ENCODE peak calls at places on chromosome X, in four cellular contexts. S is WERI-Rb-1, O is left ventricle myocardium inferior, D is heart right ventricle. E is an unnamed sample. For H3K36me3 and H3K9me3, the result is how much of the 10 kb centered on the place peaks cover.

GRCh38 chrX:17854521-17854920 is 6.6 kb downstream of the RAI2 start:
- DNase-seq in D (no peak), O (no peak), S (no peak), E (no peak)

GRCh38 chrX:109858602-109859341 is 125.7 kb upstream of the ACSL4 start:
- DNase-seq in O (no peak), S (no peak), D (no peak), E (no peak)

GRCh38 chrX:78527263-78527662 is 131.9 kb downstream of the RTL3 start:
- DNase-seq in D (no peak), S (no peak), O (no peak), E (no peak)

GRCh38 chrX:65677954-65678469 is 10.6 kb downstream of the MSN start:
- DNase-seq in D (no peak), S (no peak), O (no peak), E (no peak)

GRCh38 chrX:15522464-15522863 is 21.9 kb downstream of the BMX start:
- DNase-seq in S (no peak), D (no peak), O (no peak), E (no peak)

GRCh38 chrX:95640226-95640625 is 1044.4 kb upstream of the DIAPH2 start:
- DNase-seq in D (no peak), S (no peak), O (no peak), E (no peak)

GRCh38 chrX:147550217-147550616 is 361.5 kb upstream of the FMR1 start:
- DNase-seq in O (no peak), D (no peak), S (peak), E (no peak)

GRCh38 chrX:154979671-154980070 is 42.9 kb downstream of the F8 start:
- DNase-seq in O (no peak), S (no peak), D (no peak), E (no peak)

GRCh38 chrX:139892512-139892911 is 40.3 kb downstream of the ATP11C start:
- DNase-seq in S (no peak), D (no peak), O (no peak), E (no peak)

GRCh38 chrX:3697220-3697684 is 16.2 kb downstream of the PRKX start:
- DNase-seq in O (no peak), D (no peak), S (no peak), E (peak)

GRCh38 chrX:3699841-3700381 is 13.5 kb downstream of the PRKX start:
- DNase-seq in D (no peak), O (no peak), S (no peak), E (no peak)

DNA sequence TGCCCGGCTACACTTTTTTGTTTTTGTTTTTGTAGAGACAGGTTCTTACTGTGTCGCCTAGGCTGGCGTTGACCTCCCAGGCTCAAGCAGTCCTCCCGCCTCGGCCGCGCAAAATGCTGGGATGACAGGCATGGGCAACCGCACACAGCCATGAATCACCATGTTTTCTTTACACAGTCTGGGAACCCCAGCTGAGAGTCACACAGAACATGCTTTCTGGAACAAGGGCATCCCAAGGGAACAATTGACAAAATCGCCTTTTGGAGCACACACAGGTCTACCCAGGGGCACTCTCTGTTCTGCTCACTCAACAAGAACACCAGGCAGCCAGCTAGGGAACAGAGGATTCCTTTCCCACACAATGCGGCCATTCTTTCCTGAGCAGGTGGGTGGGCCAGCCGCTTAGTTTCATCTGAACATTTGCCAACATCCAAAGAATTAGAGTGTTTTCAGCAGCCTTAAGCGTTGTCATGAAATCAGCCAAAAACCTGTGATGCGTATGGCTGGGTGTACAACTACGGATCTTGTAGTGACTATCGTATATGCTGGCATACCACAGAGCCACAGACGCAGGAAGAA is 15.7 kb downstream of the PRKX start:
- DNase-seq in O (peak), S (no peak), D (peak), E (peak)
- H3K36me3 ChIP-seq in O (under half), S (under half), D (under half), E (under half)

DNA sequence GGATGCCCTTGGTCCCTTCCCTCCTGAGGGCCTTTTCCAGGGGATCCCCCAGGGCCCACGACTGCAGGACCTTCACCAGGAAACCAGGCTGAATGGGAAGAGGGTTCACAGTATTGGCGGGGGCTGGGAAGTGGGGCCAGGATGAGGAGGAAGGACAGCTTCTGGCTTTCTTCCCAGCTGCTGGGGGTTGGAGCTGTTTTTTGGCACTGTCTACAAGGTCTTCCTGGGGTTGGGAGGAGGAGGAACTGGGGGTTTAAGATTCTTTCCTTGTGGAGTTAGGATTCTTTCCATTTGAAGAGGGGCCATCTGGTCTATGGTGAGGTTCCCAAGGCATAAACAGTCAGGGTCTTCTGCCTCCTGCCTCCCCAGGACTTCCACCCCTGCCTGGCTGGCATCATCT is 64.8 kb downstream of the KIF4A start:
- DNase-seq in S (no peak), O (no peak), D (no peak), E (no peak)
- H3K9me3 ChIP-seq in S (under half), O (under half), D (under half), E (under half)

GRCh38 chrX:10325606-10326005 is 168.8 kb downstream of the CLCN4 start:
- DNase-seq in D (no peak), O (no peak), S (no peak), E (no peak)
- H3K36me3 ChIP-seq in D (under half), O (under half), S (under half), E (under half)

GRCh38 chrX:48021026-48021900 is 14.5 kb downstream of the SPACA5 start:
- DNase-seq in D (peak), O (peak), S (peak), E (peak)

GRCh38 chrX:48028091-48028490 is 21.3 kb downstream of the SPACA5 start:
- DNase-seq in D (no peak), O (no peak), S (no peak), E (no peak)

GRCh38 chrX:48022100-48022499 is 15.3 kb downstream of the SPACA5 start:
- DNase-seq in O (no peak), S (no peak), D (no peak), E (no peak)

GRCh38 chrX:48025561-48025960 is 18.8 kb downstream of the SPACA5 start:
- DNase-seq in D (no peak), S (peak), O (no peak), E (peak)

DNA sequence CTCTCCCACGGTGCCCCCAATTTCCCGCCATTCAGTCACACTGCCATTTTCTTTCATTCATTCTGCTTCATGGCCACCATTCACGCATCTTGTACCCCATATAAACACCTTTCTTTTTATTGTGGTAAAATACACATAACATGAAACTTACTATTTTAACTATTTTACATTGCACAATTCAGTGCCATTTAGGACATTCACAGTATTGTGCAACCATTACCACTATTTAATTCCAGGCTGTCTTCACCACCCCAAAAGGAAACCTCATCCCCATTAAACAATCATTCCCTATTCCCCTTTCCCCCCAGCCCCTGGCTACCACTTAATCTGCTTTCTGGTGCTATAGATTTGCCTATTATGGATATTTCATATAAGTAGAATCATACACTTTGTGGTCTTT is 16.0 kb downstream of the SPACA5 start:
- DNase-seq in O (no peak), D (no peak), S (no peak), E (no peak)
- H3K9me3 ChIP-seq in O (under half), D (under half), S (under half), E (under half)

GRCh38 chrX:53659039-53659438 is 27.5 kb downstream of the HUWE1 start:
- DNase-seq in D (no peak), O (no peak), S (no peak), E (no peak)

GRCh38 chrX:53654378-53654777 is 32.1 kb downstream of the HUWE1 start:
- DNase-seq in D (no peak), O (no peak), S (no peak), E (no peak)

DNA sequence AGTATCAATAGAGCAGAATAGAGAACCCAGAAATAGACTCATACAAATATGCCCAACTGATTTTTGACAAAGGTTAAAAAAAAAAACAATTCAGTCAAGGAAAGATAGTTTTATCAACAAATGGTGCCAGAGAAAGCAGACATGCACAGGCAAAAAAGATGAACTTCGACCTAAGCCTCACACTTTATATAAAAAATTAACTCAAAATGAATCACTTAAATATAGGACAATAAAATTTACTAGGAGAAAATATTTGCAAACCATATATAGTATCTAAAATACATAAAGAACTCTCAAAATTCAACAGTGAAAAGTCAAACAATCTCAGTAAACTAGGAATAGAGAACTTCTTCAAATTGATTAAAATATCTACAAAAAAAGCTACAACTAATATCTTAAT is 29.7 kb downstream of the HUWE1 start:
- DNase-seq in O (no peak), S (no peak), D (no peak), E (no peak)
- H3K36me3 ChIP-seq in O (under half), S (under half), D (under half), E (under half)

DNA sequence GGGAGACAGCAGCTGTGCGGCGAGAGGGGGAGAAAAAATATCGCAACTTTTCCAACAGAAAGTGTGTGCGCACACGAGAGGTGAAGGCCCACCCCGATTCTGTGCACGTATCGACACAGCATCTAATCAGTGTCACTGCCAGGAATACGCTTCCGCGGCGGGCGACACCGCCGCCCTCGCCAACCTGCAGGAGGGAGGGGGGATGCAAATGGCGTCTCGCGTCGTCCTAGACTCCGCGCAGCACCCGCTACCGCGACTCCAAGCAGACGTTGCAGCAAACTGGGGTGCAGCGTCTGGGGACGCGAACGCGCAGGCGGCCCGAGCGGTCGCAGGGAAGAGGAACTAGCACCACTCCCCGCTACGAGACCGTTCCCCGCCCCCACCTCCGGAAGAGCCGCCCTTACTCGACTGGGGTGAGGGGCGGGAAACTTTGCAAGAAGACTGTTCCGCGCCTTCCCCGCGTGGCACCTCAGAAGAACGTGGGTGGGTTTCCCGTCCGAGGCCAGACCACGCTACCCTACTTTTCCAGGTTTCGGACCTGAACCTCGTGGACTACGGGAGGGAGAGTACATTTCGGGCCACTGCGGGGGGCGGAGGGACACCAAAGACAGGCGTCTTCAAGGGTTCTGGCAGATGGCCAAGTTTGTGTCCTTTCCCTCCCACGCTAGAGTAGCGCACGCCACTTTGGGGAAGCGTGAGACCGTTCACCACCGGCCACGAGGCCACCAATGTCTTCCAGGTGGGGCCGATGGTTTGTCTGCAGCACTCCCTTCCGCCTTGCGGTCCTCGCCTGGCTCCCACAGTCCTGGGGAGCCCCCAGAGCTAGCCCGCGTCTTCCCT is 77.9 kb upstream of the BCOR start:
- DNase-seq in O (peak), S (peak), D (peak), E (peak)
- H3K9me3 ChIP-seq in O (under half), S (under half), D (under half), E (under half)

GRCh38 chrX:120486786-120487185 is 17.7 kb upstream of the LAMP2 start:
- DNase-seq in S (no peak), D (no peak), O (no peak), E (no peak)

DNA sequence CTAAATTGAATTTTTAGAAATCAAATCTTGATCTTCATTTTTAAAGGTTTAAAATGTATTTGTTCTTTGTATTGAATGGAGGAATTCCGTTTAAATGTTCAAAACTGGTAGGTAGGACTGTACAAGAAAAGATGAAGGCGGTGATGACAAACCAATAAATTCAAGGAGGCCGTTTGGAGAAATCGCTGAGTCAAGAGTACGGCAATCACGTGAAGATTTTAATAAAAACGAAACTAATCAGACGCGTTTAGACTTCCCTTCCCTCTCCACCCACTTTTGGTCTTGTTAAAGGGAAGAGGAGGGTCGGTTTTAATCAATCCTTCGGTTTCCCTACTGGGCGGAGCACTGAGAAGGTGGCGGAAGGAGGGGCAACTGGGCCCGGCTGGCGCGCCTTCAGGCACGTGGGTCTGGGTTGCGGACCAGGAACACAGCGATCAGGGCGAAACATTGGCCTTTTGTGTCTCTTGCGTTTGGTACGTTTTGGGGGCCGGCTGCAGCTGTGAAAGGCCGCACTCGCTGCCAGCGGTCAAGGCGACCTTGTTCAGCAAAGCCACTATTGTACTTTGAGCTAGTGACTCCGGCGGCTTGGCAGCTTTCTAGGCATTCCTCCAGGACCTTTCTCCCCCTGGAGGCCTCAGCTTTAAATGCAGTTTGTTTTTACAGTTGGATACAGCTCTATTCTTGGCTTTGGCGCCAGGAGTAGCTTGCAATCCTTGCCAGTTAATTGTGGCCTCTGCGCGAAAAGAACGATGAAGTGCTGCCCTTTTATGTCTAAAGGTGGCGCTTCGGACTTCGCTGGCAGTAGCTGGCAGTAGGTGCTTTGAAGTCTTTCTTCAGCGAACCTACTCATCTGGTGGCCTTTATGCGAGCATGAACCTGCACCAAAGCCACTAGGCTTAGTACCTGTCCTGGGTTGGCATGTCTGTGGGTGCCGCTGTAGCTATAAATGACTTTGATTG is 16.7 kb upstream of the LAMP2 start:
- DNase-seq in O (peak), D (peak), S (peak), E (peak)
- H3K36me3 ChIP-seq in O (under half), D (under half), S (under half), E (under half)

GRCh38 chrX:22533898-22534297 is 261.2 kb downstream of the CBLL2 start:
- DNase-seq in D (no peak), S (peak), O (no peak), E (no peak)
- H3K9me3 ChIP-seq in D (under half), S (under half), O (under half), E (under half)

GRCh38 chrX:81240701-81241100 is 38.8 kb downstream of the SH3BGRL start:
- DNase-seq in S (no peak), D (no peak), O (no peak), E (no peak)

GRCh38 chrX:81241753-81242152 is 39.9 kb downstream of the SH3BGRL start:
- DNase-seq in D (no peak), S (no peak), O (no peak), E (no peak)

GRCh38 chrX:81238166-81238565 is 36.3 kb downstream of the SH3BGRL start:
- DNase-seq in D (no peak), S (no peak), O (no peak), E (no peak)

GRCh38 chrX:81232218-81232617 is 30.3 kb downstream of the SH3BGRL start:
- DNase-seq in S (no peak), D (no peak), O (no peak), E (no peak)

DNA sequence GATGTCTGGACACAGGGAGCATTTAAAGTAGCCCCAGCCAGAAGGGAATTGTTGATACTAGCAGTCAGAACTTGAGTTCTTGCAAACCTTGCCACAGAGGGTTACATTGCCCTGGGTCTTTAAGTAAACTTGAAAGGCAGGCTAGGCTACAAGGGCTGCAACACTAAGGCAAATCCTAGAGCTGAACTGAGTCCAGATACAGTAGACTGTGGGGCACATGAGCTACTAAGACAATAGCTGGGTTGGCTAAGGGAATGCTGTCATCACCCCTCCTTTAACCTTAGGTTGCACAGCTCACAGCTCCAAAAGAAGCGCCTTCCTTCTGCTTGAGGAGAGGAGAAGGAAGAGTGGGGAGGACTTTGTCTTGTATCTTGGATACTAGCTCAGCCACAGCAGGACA is 35.6 kb downstream of the SH3BGRL start:
- DNase-seq in S (no peak), O (no peak), D (no peak), E (no peak)
- H3K36me3 ChIP-seq in S (under half), O (under half), D (under half), E (under half)

GRCh38 chrX:152821145-152821765 is 9.3 kb downstream of the CETN2 start:
- DNase-seq in D (no peak), O (no peak), S (peak), E (peak)
- H3K9me3 ChIP-seq in D (under half), O (under half), S (under half), E (under half)